ENCODE peak calls at places on chromosome 11, in eight cellular contexts. One of them, this sample, is unnamed.

GRCh38 chr11:46890665-46891064 is 27.7 kb downstream of the LRP4 start:
- DNase-seq in NCI-H2171 treated with DMSO at 0.1 percent for 48 hours: no peak
- DNase-seq in foreskin fibroblast: peak; percentile 60
- DNase-seq in HFFc6: peak; percentile 25
- DNase-seq in C1 segment of cervical spinal cord: no peak
- DNase-seq in iris pigment epithelial cell: peak; percentile 51
- DNase-seq in activated naive CD4-positive, alpha-beta T cell: no peak
- DNase-seq in lower lobe of right lung: no peak
- DNase-seq in this sample: peak; percentile 13

GRCh38 chr11:17812286-17813187 is 78.0 kb downstream of the KCNC1 start:
- DNase-seq in NCI-H2171 treated with DMSO at 0.1 percent for 48 hours: no peak
- DNase-seq in foreskin fibroblast: peak; percentile 29
- DNase-seq in HFFc6: no peak
- DNase-seq in C1 segment of cervical spinal cord: no peak
- DNase-seq in iris pigment epithelial cell: no peak
- DNase-seq in activated naive CD4-positive, alpha-beta T cell: no peak
- DNase-seq in lower lobe of right lung: no peak
- DNase-seq in this sample: no peak

GRCh38 chr11:10666976-10667892 is 26.3 kb downstream of the IRAG1 start:
- DNase-seq in NCI-H2171 treated with DMSO at 0.1 percent for 48 hours: no peak
- DNase-seq in foreskin fibroblast: peak; percentile 76
- DNase-seq in HFFc6: peak; percentile 56
- DNase-seq in C1 segment of cervical spinal cord: no peak
- DNase-seq in iris pigment epithelial cell: peak; percentile 58
- DNase-seq in activated naive CD4-positive, alpha-beta T cell: no peak
- DNase-seq in lower lobe of right lung: no peak
- DNase-seq in this sample: peak; percentile 75

GRCh38 chr11:42329930-42330555 is 870.6 kb upstream of the LRRC4C start:
- DNase-seq in NCI-H2171 treated with DMSO at 0.1 percent for 48 hours: no peak
- DNase-seq in foreskin fibroblast: no peak
- DNase-seq in HFFc6: peak; percentile 61
- DNase-seq in C1 segment of cervical spinal cord: no peak
- DNase-seq in iris pigment epithelial cell: no peak
- DNase-seq in activated naive CD4-positive, alpha-beta T cell: no peak
- DNase-seq in lower lobe of right lung: no peak
- DNase-seq in this sample: no peak

GRCh38 chr11:76119032-76119431 is 87.3 kb downstream of the WNT11 start:
- DNase-seq in NCI-H2171 treated with DMSO at 0.1 percent for 48 hours: no peak
- DNase-seq in foreskin fibroblast: no peak
- DNase-seq in HFFc6: no peak
- DNase-seq in C1 segment of cervical spinal cord: no peak
- DNase-seq in iris pigment epithelial cell: no peak
- DNase-seq in activated naive CD4-positive, alpha-beta T cell: no peak
- DNase-seq in lower lobe of right lung: no peak
- DNase-seq in this sample: no peak

GRCh38 chr11:119147604-119148333 is 1.1 kb upstream of the ABCG4 start:
- DNase-seq in NCI-H2171 treated with DMSO at 0.1 percent for 48 hours: peak; percentile 59
- DNase-seq in foreskin fibroblast: no peak
- DNase-seq in HFFc6: no peak
- DNase-seq in C1 segment of cervical spinal cord: no peak
- DNase-seq in iris pigment epithelial cell: no peak
- DNase-seq in activated naive CD4-positive, alpha-beta T cell: no peak
- DNase-seq in lower lobe of right lung: no peak
- DNase-seq in this sample: no peak

GRCh38 chr11:2270322-2271076 is at the start of gene ASCL2:
- DNase-seq in NCI-H2171 treated with DMSO at 0.1 percent for 48 hours: no peak
- DNase-seq in foreskin fibroblast: no peak
- DNase-seq in HFFc6: no peak
- DNase-seq in C1 segment of cervical spinal cord: no peak
- DNase-seq in iris pigment epithelial cell: no peak
- DNase-seq in activated naive CD4-positive, alpha-beta T cell: no peak
- DNase-seq in lower lobe of right lung: no peak
- DNase-seq in this sample: no peak

GRCh38 chr11:8988329-8989234 is 15.2 kb downstream of the NRIP3 start:
- DNase-seq in NCI-H2171 treated with DMSO at 0.1 percent for 48 hours: no peak
- DNase-seq in foreskin fibroblast: peak; percentile 76
- DNase-seq in HFFc6: peak; percentile 72
- DNase-seq in C1 segment of cervical spinal cord: no peak
- DNase-seq in iris pigment epithelial cell: peak; percentile 65
- DNase-seq in activated naive CD4-positive, alpha-beta T cell: no peak
- DNase-seq in lower lobe of right lung: no peak
- DNase-seq in this sample: peak; percentile 52

GRCh38 chr11:24885580-24886173 is 388.8 kb downstream of the LUZP2 start:
- DNase-seq in NCI-H2171 treated with DMSO at 0.1 percent for 48 hours: no peak
- DNase-seq in foreskin fibroblast: no peak
- DNase-seq in HFFc6: no peak
- DNase-seq in C1 segment of cervical spinal cord: no peak
- DNase-seq in iris pigment epithelial cell: no peak
- DNase-seq in activated naive CD4-positive, alpha-beta T cell: no peak
- DNase-seq in lower lobe of right lung: no peak
- DNase-seq in this sample: no peak

GRCh38 chr11:132310390-132311375 is 940.3 kb downstream of the NTM start:
- DNase-seq in NCI-H2171 treated with DMSO at 0.1 percent for 48 hours: no peak
- DNase-seq in foreskin fibroblast: no peak
- DNase-seq in HFFc6: no peak
- DNase-seq in C1 segment of cervical spinal cord: no peak
- DNase-seq in iris pigment epithelial cell: no peak
- DNase-seq in activated naive CD4-positive, alpha-beta T cell: no peak
- DNase-seq in lower lobe of right lung: no peak
- DNase-seq in this sample: no peak

GRCh38 chr11:123308077-123308476 is 113.0 kb upstream of the CLMP start:
- DNase-seq in NCI-H2171 treated with DMSO at 0.1 percent for 48 hours: peak; percentile 78
- DNase-seq in foreskin fibroblast: peak; percentile 93
- DNase-seq in HFFc6: peak; percentile 64
- DNase-seq in C1 segment of cervical spinal cord: no peak
- DNase-seq in iris pigment epithelial cell: peak; percentile 26
- DNase-seq in activated naive CD4-positive, alpha-beta T cell: no peak
- DNase-seq in lower lobe of right lung: no peak
- DNase-seq in this sample: peak; percentile 26

GRCh38 chr11:67372232-67372992 is 986 bp downstream of the CLCF1 start:
- DNase-seq in NCI-H2171 treated with DMSO at 0.1 percent for 48 hours: no peak
- DNase-seq in foreskin fibroblast: peak; percentile 40
- DNase-seq in HFFc6: no peak
- DNase-seq in C1 segment of cervical spinal cord: no peak
- DNase-seq in iris pigment epithelial cell: no peak
- DNase-seq in activated naive CD4-positive, alpha-beta T cell: no peak
- DNase-seq in lower lobe of right lung: peak; percentile 67
- DNase-seq in this sample: no peak

This sample was measured in choroid plexus epithelial cell.